ENCODE peak calls at places on chromosome 11, in four cellular contexts. S, O, V and C are unnamed samples.
A peak's percentile ranks its signal among the peaks of the same experiment; 100 is the strongest.

GRCh38 chr11:107263865-107264563 is 193.6 kb downstream of the CWF19L2 start:
- DNase-seq in S (no peak), O (no peak), V (no peak), C (no peak)

GRCh38 chr11:26109658-26110393 is 222.1 kb upstream of the ANO3 start:
- DNase-seq in S (no peak), O (no peak), V (no peak), C (no peak)

GRCh38 chr11:75184757-75185156 is 33.9 kb downstream of the SLCO2B1 start:
- DNase-seq in S (no peak), O (no peak), V (no peak), C (no peak)

GRCh38 chr11:131749100-131749499 is 378.7 kb downstream of the NTM start:
- DNase-seq in S (no peak), O (peak; percentile 94), V (no peak), C (no peak)

GRCh38 chr11:126588630-126589491 is 233.4 kb downstream of the ST3GAL4 start:
- DNase-seq in S (no peak), O (no peak), V (no peak), C (no peak)

GRCh38 chr11:110059706-110060430 is 33.3 kb upstream of the ZC3H12C start:
- DNase-seq in S (no peak), O (peak; percentile 19), V (no peak), C (no peak)

GRCh38 chr11:84543367-84544159 is 1083.6 kb downstream of the DLG2 start:
- DNase-seq in S (no peak), O (no peak), V (no peak), C (no peak)

GRCh38 chr11:13183094-13183825 is 94.3 kb upstream of the BMAL1 start:
- DNase-seq in S (no peak), O (peak; percentile 78), V (no peak), C (no peak)

GRCh38 chr11:130071211-130071712 is 1.6 kb downstream of the APLP2 start:
- DNase-seq in S (no peak), O (peak; percentile 29), V (no peak), C (no peak)

GRCh38 chr11:45141171-45141570 is 5.3 kb upstream of the PRDM11 start:
- DNase-seq in S (no peak), O (no peak), V (no peak), C (no peak)

GRCh38 chr11:85685820-85686459 is at the start of gene CCDC89:
- DNase-seq in S (no peak), O (peak; percentile 97), V (peak; percentile 61), C (no peak)

GRCh38 chr11:25628030-25628429 is 703.9 kb upstream of the ANO3 start:
- DNase-seq in S (no peak), O (no peak), V (no peak), C (no peak)

GRCh38 chr11:46951864-46952263 is 15.3 kb downstream of the CSTPP1 start:
- DNase-seq in S (no peak), O (no peak), V (no peak), C (no peak)

GRCh38 chr11:67277231-67277961 is 11.1 kb downstream of the GRK2 start:
- DNase-seq in S (peak; percentile 77), O (peak; percentile 91), V (peak; percentile 92), C (peak; percentile 85)

GRCh38 chr11:91691872-91692271 is 532.7 kb upstream of the FAT3 start:
- DNase-seq in S (no peak), O (no peak), V (no peak), C (no peak)

GRCh38 chr11:77069336-77069968 is 2.7 kb downstream of the CAPN5 start:
- DNase-seq in S (no peak), O (no peak), V (no peak), C (peak; percentile 16)

GRCh38 chr11:126968915-126969314 is 31.7 kb downstream of the KIRREL3 start:
- DNase-seq in S (no peak), O (no peak), V (no peak), C (no peak)

GRCh38 chr11:114179234-114179941 is 116.8 kb upstream of the NNMT start:
- DNase-seq in S (no peak), O (peak; percentile 99), V (peak; percentile 66), C (no peak)

GRCh38 chr11:67510023-67510345 is 2.0 kb upstream of the CDK2AP2 start:
- DNase-seq in S (no peak), O (no peak), V (no peak), C (no peak)

GRCh38 chr11:45671246-45672171 is 6.1 kb upstream of the CHST1 start:
- DNase-seq in S (no peak), O (no peak), V (no peak), C (no peak)

GRCh38 chr11:99593197-99593596 is 572.4 kb downstream of the CNTN5 start:
- DNase-seq in S (no peak), O (no peak), V (no peak), C (no peak)

GRCh38 chr11:67300756-67301312 is 2.5 kb upstream of the SSH3 start:
- DNase-seq in S (no peak), O (no peak), V (peak; percentile 31), C (no peak)

GRCh38 chr11:118610773-118611432 is 3.5 kb downstream of the PHLDB1 start:
- DNase-seq in S (peak; percentile 90), O (peak; percentile 80), V (peak; percentile 91), C (peak; percentile 83)

GRCh38 chr11:63592975-63593395 is 21.2 kb downstream of the PLAAT3 start:
- DNase-seq in S (no peak), O (peak; percentile 56), V (peak; percentile 44), C (no peak)

GRCh38 chr11:19713221-19714092 is 820 bp downstream of the NAV2 start:
- DNase-seq in S (no peak), O (no peak), V (peak; percentile 31), C (no peak)

GRCh38 chr11:46505741-46506485 is 87.9 kb downstream of the AMBRA1 start:
- DNase-seq in S (no peak), O (no peak), V (no peak), C (no peak)

GRCh38 chr11:75558939-75559843 is 2.9 kb upstream of the SERPINH1 start:
- DNase-seq in S (no peak), O (peak; percentile 97), V (no peak), C (no peak)

GRCh38 chr11:35647535-35648092 is 15.0 kb upstream of the TRIM44 start:
- DNase-seq in S (no peak), O (no peak), V (no peak), C (no peak)

GRCh38 chr11:130217632-130218031 is 58.0 kb downstream of the ST14 start:
- DNase-seq in S (no peak), O (no peak), V (no peak), C (no peak)

GRCh38 chr11:68692115-68692514 is 7.8 kb downstream of the GAL start:
- DNase-seq in S (no peak), O (no peak), V (no peak), C (no peak)

GRCh38 chr11:15605094-15605493 is 490.4 kb downstream of the INSC start:
- DNase-seq in S (no peak), O (no peak), V (no peak), C (no peak)

GRCh38 chr11:66119348-66120133 is 49.5 kb downstream of the PACS1 start:
- DNase-seq in S (no peak), O (peak; percentile 91), V (no peak), C (no peak)

GRCh38 chr11:26522912-26523610 is 49.0 kb downstream of the MUC15 start:
- DNase-seq in S (no peak), O (peak; percentile 32), V (no peak), C (no peak)

GRCh38 chr11:11722246-11722645 is 100.4 kb upstream of the GALNT18 start:
- DNase-seq in S (no peak), O (no peak), V (no peak), C (no peak)

GRCh38 chr11:48088682-48089050 is 108.3 kb downstream of the PTPRJ start:
- DNase-seq in S (no peak), O (no peak), V (no peak), C (no peak)

GRCh38 chr11:102534261-102534872 is 3.8 kb upstream of the MMP7 start:
- DNase-seq in S (no peak), O (no peak), V (no peak), C (no peak)
- TF ChIP-seq CTCF in S (peak; percentile 37), O (peak; percentile 20), V (no peak), C (no peak)

GRCh38 chr11:128086794-128087193 is 500.6 kb downstream of the ETS1 start:
- DNase-seq in S (no peak), O (no peak), V (no peak), C (no peak)
- TF ChIP-seq CTCF in S (no peak), O (no peak), V (no peak), C (no peak)

DNA sequence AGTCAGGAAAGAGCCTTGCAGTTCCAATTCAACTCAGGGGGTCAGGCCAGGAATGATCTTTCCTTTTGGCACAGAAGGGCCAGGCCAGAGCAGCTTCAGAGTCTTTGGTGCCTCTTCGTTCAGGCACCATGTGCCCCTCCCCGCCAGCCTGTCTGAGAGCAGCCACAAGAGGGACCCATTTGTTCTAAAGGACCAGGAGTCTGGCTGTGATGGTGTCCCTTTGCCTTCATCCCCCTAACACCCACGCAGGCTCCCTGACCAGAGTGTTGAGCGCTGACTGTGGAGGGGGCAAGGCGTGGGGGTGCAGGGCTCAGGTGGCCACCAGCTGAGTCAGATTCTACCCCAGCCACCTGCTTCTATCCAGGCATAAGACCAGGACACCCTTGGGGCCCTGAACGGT is 156.4 kb downstream of the TTC17 start:
- DNase-seq in S (no peak), O (no peak), V (no peak), C (no peak)
- TF ChIP-seq CTCF in S (peak; percentile 30), O (peak; percentile 26), V (no peak), C (no peak)

GRCh38 chr11:79259800-79260199 is 181.0 kb downstream of the TENM4 start:
- DNase-seq in S (no peak), O (peak; percentile 28), V (no peak), C (no peak)
- TF ChIP-seq CTCF in S (peak; percentile 55), O (no peak), V (no peak), C (no peak)

DNA sequence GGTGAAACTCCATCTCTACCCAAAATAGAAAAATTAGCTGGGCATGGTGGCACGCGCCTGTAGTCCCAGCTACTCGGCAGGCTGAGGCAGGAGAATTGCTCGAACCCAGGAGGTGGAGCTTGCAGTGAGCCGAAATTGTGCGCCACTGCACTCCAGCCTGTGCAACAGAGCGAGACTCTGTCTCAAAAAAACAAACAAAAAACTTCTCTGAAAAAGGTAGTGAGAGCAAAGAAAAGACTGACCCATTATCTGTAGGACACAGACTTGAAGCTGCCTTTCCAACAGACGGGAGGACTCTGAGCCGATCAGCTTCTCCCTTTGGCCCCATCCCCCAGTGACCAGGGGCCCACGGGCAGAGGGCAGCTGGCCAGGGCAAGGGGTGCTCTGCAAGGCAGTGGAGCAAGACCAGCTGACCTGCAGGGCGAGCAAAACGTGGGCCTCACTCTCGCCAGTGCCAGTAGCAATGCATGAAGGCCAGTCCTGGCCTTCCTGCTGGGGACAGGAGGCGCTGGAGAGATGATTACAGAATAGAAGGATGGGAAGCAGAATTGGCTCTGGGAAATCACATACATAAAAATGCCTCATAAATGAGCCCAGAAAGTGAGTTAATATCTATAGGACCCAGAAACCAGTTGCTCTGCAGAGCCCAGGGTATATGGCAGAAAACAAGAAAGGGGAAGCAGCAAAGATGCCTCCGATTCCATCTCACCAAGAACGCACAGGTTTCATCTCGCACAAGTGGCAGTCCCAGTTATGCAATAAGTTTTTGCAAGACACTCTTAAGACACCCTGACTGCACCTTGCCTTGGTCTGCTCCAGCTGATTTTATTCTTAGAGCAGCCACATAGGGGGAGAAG is 2.8 kb downstream of the EHD1 start:
- DNase-seq in S (no peak), O (no peak), V (no peak), C (no peak)
- TF ChIP-seq CTCF in S (peak; percentile 32), O (no peak), V (no peak), C (no peak)

DNA sequence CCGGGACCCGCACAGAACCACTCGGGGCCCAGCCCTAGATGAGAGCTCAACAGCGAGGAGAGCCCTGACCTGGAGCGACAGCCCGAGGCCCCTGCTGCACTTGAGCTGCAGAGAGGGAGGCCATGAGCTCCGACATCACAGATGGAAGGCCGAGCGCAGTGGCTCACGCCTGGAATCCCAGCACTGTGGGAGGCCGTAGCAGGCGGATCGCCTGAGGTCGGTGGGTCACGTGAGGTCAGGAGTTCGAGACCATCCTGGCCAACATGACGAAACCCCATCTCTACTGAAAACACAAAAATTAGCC is 13.8 kb upstream of the BRSK2 start:
- DNase-seq in S (no peak), O (no peak), V (peak; percentile 3), C (no peak)
- TF ChIP-seq CTCF in S (no peak), O (no peak), V (no peak), C (no peak)